ENCODE peak calls at places on chromosomes 1 and 21, in six cellular contexts. T is ovary; C is CD4-positive, alpha-beta memory T cell; K is stomach; I is right cardiac atrium; X is gastrocnemius medialis. R is an unnamed sample. For H3K4me1, the result is how much of the 10 kb centered on the place peaks cover.

GRCh38 chr1:222443566-222443965 is 104.3 kb downstream of the HHIPL2 start:
- DNase-seq in X (no peak), T (no peak), I (no peak), K (no peak), C (no peak), R (peak)

GRCh38 chr21:33396966-33397365 is 6.2 kb upstream of the IFNGR2 start:
- DNase-seq in X (no peak), K (no peak), I (peak), C (no peak), T (no peak), R (no peak)

GRCh38 chr21:19507682-19508260 is 1104.2 kb upstream of the TMPRSS15 start:
- DNase-seq in T (no peak), X (no peak), K (no peak), I (no peak), C (no peak), R (no peak)

GRCh38 chr21:37073417-37074194 is 552 bp downstream of the TTC3 start:
- DNase-seq in T (peak), C (peak), K (peak), I (peak), X (peak), R (peak)

GRCh38 chr1:240399381-240399780 is 212.6 kb downstream of the GREM2 start:
- DNase-seq in I (no peak), T (peak), K (no peak), C (no peak), X (no peak), R (no peak)

GRCh38 chr1:6648556-6648955 is 23.9 kb downstream of the THAP3 start:
- DNase-seq in C (no peak), I (no peak), X (no peak), T (no peak), K (no peak), R (no peak)

GRCh38 chr1:209150114-209150513 is 433.4 kb upstream of the CAMK1G start:
- DNase-seq in C (no peak), I (no peak), X (no peak), K (no peak), T (no peak), R (no peak)

GRCh38 chr1:101438359-101438758 is 201.5 kb downstream of the S1PR1 start:
- DNase-seq in C (no peak), T (no peak), I (no peak), X (no peak), K (no peak), R (no peak)

GRCh38 chr21:34836103-34836932 is 167.5 kb downstream of the CLIC6 start:
- DNase-seq in C (no peak), T (peak), I (no peak), K (peak), X (peak), R (no peak)

GRCh38 chr1:194102607-194103006 is 916.2 kb upstream of the B3GALT2 start:
- DNase-seq in X (no peak), C (no peak), T (no peak), K (no peak), I (no peak), R (no peak)

GRCh38 chr1:92367496-92367895 is 68.6 kb downstream of the RPAP2 start:
- DNase-seq in X (no peak), C (no peak), T (no peak), K (no peak), I (no peak), R (peak)

GRCh38 chr1:101371259-101371658 is 134.4 kb downstream of the S1PR1 start:
- DNase-seq in X (no peak), K (no peak), T (no peak), C (no peak), I (no peak), R (no peak)

GRCh38 chr1:110674337-110675059 is at the start of gene KCNA3:
- DNase-seq in X (no peak), C (peak), T (peak), K (peak), I (peak), R (peak)

GRCh38 chr1:173395762-173396161 is 81.4 kb upstream of the PRDX6 start:
- DNase-seq in C (no peak), X (no peak), I (no peak), T (no peak), K (no peak), R (no peak)

GRCh38 chr21:41611966-41612606 is 104.1 kb upstream of the TMPRSS2 start:
- DNase-seq in X (no peak), C (no peak), K (peak), I (no peak), T (no peak), R (no peak)

GRCh38 chr1:36560621-36561364 is 78.1 kb upstream of the CSF3R start:
- DNase-seq in X (no peak), K (no peak), C (no peak), I (no peak), T (no peak), R (no peak)

GRCh38 chr1:53346007-53346813 is 18.3 kb upstream of the LRP8 start:
- DNase-seq in C (no peak), K (peak), T (peak), I (no peak), X (no peak), R (no peak)

GRCh38 chr1:61825398-61825797 is 83.1 kb downstream of the PATJ start:
- DNase-seq in K (no peak), I (no peak), C (no peak), X (no peak), T (no peak), R (no peak)

GRCh38 chr1:159923203-159924024 is 1.9 kb downstream of the TAGLN2 start:
- DNase-seq in I (peak), K (peak), C (peak), X (peak), T (peak), R (peak)

GRCh38 chr1:42221952-42222606 is 57.5 kb upstream of the GUCA2A start:
- DNase-seq in X (no peak), C (no peak), T (no peak), K (no peak), I (no peak), R (no peak)

GRCh38 chr1:90396917-90397316 is 320.2 kb downstream of the BARHL2 start:
- DNase-seq in C (no peak), X (no peak), K (no peak), I (no peak), T (no peak), R (no peak)

GRCh38 chr21:14995695-14996490 is 68.9 kb downstream of the NRIP1 start:
- DNase-seq in K (no peak), I (no peak), T (no peak), X (no peak), C (no peak), R (no peak)

GRCh38 chr1:242692988-242693387 is 168.5 kb upstream of the PLD5 start:
- DNase-seq in T (no peak), K (no peak), X (no peak), I (no peak), C (no peak), R (no peak)

GRCh38 chr21:15849161-15849560 is 119.4 kb downstream of the USP25 start:
- DNase-seq in X (no peak), I (no peak), K (no peak), T (no peak), C (no peak), R (no peak)

GRCh38 chr21:27155130-27155500 is 188.2 kb upstream of the ADAMTS5 start:
- DNase-seq in T (no peak), K (no peak), C (no peak), I (no peak), X (no peak), R (no peak)

GRCh38 chr1:109091196-109092193 is 931 bp downstream of the TMEM167B start:
- DNase-seq in I (no peak), K (no peak), C (no peak), X (no peak), T (no peak), R (no peak)

GRCh38 chr1:23616292-23616822 is 57.1 kb upstream of the ID3 start:
- DNase-seq in K (no peak), I (no peak), C (no peak), X (no peak), T (no peak), R (no peak)

GRCh38 chr1:184396081-184396480 is 9.3 kb downstream of the C1orf21 start:
- DNase-seq in C (no peak), K (no peak), I (no peak), X (no peak), T (no peak), R (no peak)

GRCh38 chr1:27559466-27560030 is 44.4 kb downstream of the AHDC1 start:
- DNase-seq in C (no peak), I (no peak), X (no peak), K (no peak), T (no peak), R (no peak)

GRCh38 chr1:38953433-38953860 is 11.8 kb upstream of the RHBDL2 start:
- DNase-seq in C (no peak), I (no peak), X (no peak), K (no peak), T (no peak), R (no peak)

GRCh38 chr1:17232759-17233661 is 15.9 kb upstream of the PADI3 start:
- DNase-seq in K (no peak), X (no peak), I (no peak), T (no peak), C (no peak), R (no peak)

GRCh38 chr1:2384941-2385481 is 6.3 kb downstream of the MORN1 start:
- DNase-seq in C (no peak), I (peak), T (peak), X (no peak), K (no peak), R (no peak)

GRCh38 chr1:39915499-39916129 is 13.9 kb upstream of the MYCL start:
- DNase-seq in K (no peak), X (no peak), I (no peak), C (no peak), T (no peak), R (no peak)

GRCh38 chr1:37068897-37069296 is 34.6 kb upstream of the GRIK3 start:
- DNase-seq in X (no peak), K (no peak), I (no peak), T (no peak), C (no peak), R (no peak)

GRCh38 chr1:234697741-234698140 is 87.8 kb upstream of the IRF2BP2 start:
- DNase-seq in I (no peak), C (no peak), X (no peak), T (no peak), K (no peak), R (no peak)

GRCh38 chr1:234698624-234699023 is 88.6 kb upstream of the IRF2BP2 start:
- DNase-seq in I (no peak), C (no peak), X (no peak), K (no peak), T (no peak), R (no peak)

GRCh38 chr1:234696986-234697385 is 87.0 kb upstream of the IRF2BP2 start:
- DNase-seq in C (no peak), K (no peak), I (no peak), T (no peak), X (no peak), R (no peak)

GRCh38 chr1:234694661-234695060 is 84.7 kb upstream of the IRF2BP2 start:
- DNase-seq in K (no peak), T (no peak), I (no peak), C (no peak), X (no peak), R (no peak)

GRCh38 chr1:234696148-234696576 is 86.2 kb upstream of the IRF2BP2 start:
- DNase-seq in K (no peak), X (no peak), T (no peak), I (no peak), C (no peak), R (no peak)
- H3K27ac ChIP-seq in K (no peak), X (no peak), T (no peak), I (no peak), C (no peak), R (no peak)

GRCh38 chr1:11741482-11741881 is 5.5 kb downstream of the AGTRAP start:
- DNase-seq in C (no peak), K (no peak), I (no peak), T (no peak), X (no peak), R (no peak)
- H3K4me1 ChIP-seq in C (half or more), K (half or more), I (under half), T (under half), X (under half), R (half or more)

DNA sequence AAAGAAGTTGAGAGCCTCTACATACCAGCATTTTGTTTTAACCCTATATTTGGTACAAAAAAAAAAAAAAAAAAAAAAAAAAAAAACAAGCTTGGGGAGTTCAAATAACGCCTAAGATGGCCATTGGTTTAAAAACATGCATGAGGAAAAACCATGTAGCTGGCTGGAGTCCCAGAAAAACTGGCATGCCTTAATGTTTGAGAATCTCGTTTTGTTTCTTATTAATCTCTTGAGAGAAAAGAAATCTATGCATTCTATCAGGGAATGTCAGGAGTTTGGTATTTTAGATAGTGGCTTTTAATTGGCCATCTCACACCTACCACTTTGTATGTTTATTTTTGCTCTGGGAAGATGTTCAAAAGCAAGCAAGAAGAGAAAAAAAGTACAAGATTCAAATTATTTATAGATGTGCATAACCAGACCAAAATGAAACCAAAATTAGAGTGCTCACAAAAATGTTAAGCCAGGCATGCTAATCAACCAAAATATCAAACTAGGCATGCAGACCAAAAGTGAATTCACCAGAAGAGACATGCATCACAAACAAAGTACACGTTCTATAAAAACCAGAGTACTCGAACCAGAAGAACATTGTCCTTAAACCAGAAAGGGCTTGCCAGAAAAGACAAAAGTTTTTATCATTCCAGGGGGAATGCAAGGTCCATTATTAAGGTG is 156.6 kb downstream of the AK5 start:
- DNase-seq in X (no peak), C (no peak), T (no peak), I (no peak), K (no peak), R (no peak)
- H3K27ac ChIP-seq in X (no peak), C (no peak), T (no peak), I (no peak), K (no peak), R (no peak)

DNA sequence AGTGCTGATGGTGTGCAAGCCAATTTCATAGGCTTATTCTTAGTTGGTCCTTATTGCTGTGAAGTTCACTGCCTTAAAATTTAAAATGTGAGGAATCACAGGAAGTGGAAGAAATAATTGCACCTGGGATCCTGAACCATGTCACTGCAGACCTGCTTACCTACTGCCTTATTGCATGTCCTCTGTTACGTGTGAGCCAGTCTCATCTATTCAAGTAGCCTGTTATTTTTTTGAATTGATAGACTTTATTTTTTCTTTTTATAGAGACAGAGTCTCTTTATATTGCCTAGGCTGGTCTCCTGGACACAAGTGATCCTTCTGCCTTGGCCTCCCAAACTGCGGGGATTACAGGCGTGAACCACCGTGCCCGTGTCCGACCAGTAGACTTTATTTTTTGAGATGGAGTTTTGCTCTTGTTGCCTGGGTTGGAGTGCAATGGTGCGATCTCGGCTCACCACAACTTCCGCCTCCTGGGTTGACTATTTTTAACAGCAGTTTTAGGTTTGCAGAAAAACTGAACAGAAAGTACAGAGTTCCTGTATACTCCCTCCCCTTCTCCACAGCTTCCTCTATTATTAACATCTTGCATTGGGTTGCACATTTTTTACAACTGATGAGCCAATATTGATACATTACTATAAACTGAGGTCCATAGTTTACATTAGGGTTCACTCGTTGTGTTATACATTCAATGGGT is 14.0 kb upstream of the DISC1 start:
- DNase-seq in C (peak), I (no peak), K (peak), T (no peak), X (no peak), R (peak)
- H3K4me1 ChIP-seq in C (under half), I (under half), K (under half), T (under half), X (under half), R (under half)

GRCh38 chr21:31342328-31342727 is 1.7 kb downstream of the TIAM1 start:
- DNase-seq in I (no peak), C (no peak), T (no peak), X (no peak), K (no peak), R (no peak)
- H3K27ac ChIP-seq in I (no peak), C (no peak), T (no peak), X (no peak), K (no peak), R (no peak)

GRCh38 chr1:158007949-158008386 is 14.5 kb downstream of the KIRREL1 start:
- DNase-seq in C (no peak), X (no peak), I (no peak), T (peak), K (no peak), R (no peak)

GRCh38 chr1:158008630-158009029 is 15.2 kb downstream of the KIRREL1 start:
- DNase-seq in X (no peak), K (no peak), T (no peak), I (no peak), C (no peak), R (no peak)

GRCh38 chr1:158003409-158003805 is 10.0 kb downstream of the KIRREL1 start:
- DNase-seq in K (no peak), I (peak), C (no peak), T (no peak), X (no peak), R (no peak)

GRCh38 chr1:158005249-158005648 is 11.8 kb downstream of the KIRREL1 start:
- DNase-seq in T (no peak), I (no peak), C (no peak), K (no peak), X (no peak), R (no peak)

GRCh38 chr1:158007180-158007579 is 13.7 kb downstream of the KIRREL1 start:
- DNase-seq in I (no peak), K (no peak), T (no peak), C (no peak), X (no peak), R (no peak)
- H3K4me1 ChIP-seq in I (under half), K (half or more), T (half or more), C (under half), X (under half), R (under half)